ENCODE peak calls at places on chromosomes 13 and 19, in five cellular contexts. One of them, this sample, is unnamed.
A peak's percentile ranks its signal among the peaks of the same experiment; 100 is the strongest.

GRCh38 chr19:55247621-55248099 is 11.2 kb downstream of the PPP6R1 start:
- DNase-seq in keratinocyte: no peak
- DNase-seq in suprapubic skin: no peak
- DNase-seq in pancreas: no peak
- DNase-seq in tibial artery: no peak
- DNase-seq in this sample: peak; percentile 73

GRCh38 chr19:39362682-39363657 is 20.7 kb downstream of the SAMD4B start:
- DNase-seq in keratinocyte: no peak
- DNase-seq in suprapubic skin: no peak
- DNase-seq in pancreas: no peak
- DNase-seq in tibial artery: peak; percentile 58
- DNase-seq in this sample: no peak

GRCh38 chr19:5558101-5558621 is 9.6 kb downstream of the TINCR start:
- DNase-seq in keratinocyte: no peak
- DNase-seq in suprapubic skin: no peak
- DNase-seq in pancreas: no peak
- DNase-seq in tibial artery: no peak
- DNase-seq in this sample: no peak

GRCh38 chr13:51827254-51827653 is 17.7 kb downstream of the TMEM272 start:
- DNase-seq in keratinocyte: no peak
- DNase-seq in suprapubic skin: no peak
- DNase-seq in pancreas: no peak
- DNase-seq in tibial artery: no peak
- DNase-seq in this sample: no peak

GRCh38 chr13:26335158-26335557 is 81.2 kb downstream of the CDK8 start:
- DNase-seq in keratinocyte: no peak
- DNase-seq in suprapubic skin: no peak
- DNase-seq in pancreas: no peak
- DNase-seq in tibial artery: no peak
- DNase-seq in this sample: no peak

GRCh38 chr19:45632468-45633196 is 6.6 kb downstream of the EML2 start:
- DNase-seq in keratinocyte: peak; percentile 96
- DNase-seq in suprapubic skin: peak; percentile 84
- DNase-seq in pancreas: peak; percentile 80
- DNase-seq in tibial artery: peak; percentile 61
- DNase-seq in this sample: peak; percentile 97

GRCh38 chr13:24511019-24511823 is 1.4 kb downstream of the PARP4 start:
- DNase-seq in keratinocyte: peak; percentile 58
- DNase-seq in suprapubic skin: no peak
- DNase-seq in pancreas: no peak
- DNase-seq in tibial artery: no peak
- DNase-seq in this sample: peak; percentile 60

GRCh38 chr13:68727788-68728187 is 1379.8 kb upstream of the ATXN8OS start:
- DNase-seq in keratinocyte: no peak
- DNase-seq in suprapubic skin: no peak
- DNase-seq in pancreas: no peak
- DNase-seq in tibial artery: no peak
- DNase-seq in this sample: no peak

GRCh38 chr19:39971380-39971841 is 446 bp downstream of the PSMC4 start:
- DNase-seq in keratinocyte: no peak
- DNase-seq in suprapubic skin: no peak
- DNase-seq in pancreas: peak; percentile 60
- DNase-seq in tibial artery: no peak
- DNase-seq in this sample: no peak

GRCh38 chr13:110108348-110109139 is 198.4 kb downstream of the COL4A1 start:
- DNase-seq in keratinocyte: no peak
- DNase-seq in suprapubic skin: no peak
- DNase-seq in pancreas: peak; percentile 78
- DNase-seq in tibial artery: peak; percentile 80
- DNase-seq in this sample: no peak

GRCh38 chr19:41886761-41887710 is 4.1 kb downstream of the ARHGEF1 start:
- DNase-seq in keratinocyte: no peak
- DNase-seq in suprapubic skin: no peak
- DNase-seq in pancreas: no peak
- DNase-seq in tibial artery: no peak
- DNase-seq in this sample: no peak

GRCh38 chr19:39277598-39277997 is 9.4 kb downstream of the IFNL2 start:
- DNase-seq in keratinocyte: no peak
- DNase-seq in suprapubic skin: no peak
- DNase-seq in pancreas: no peak
- DNase-seq in tibial artery: no peak
- DNase-seq in this sample: no peak

GRCh38 chr19:35545001-35545854 is at the start of gene TMEM147:
- DNase-seq in keratinocyte: no peak
- DNase-seq in suprapubic skin: peak; percentile 91
- DNase-seq in pancreas: peak; percentile 98
- DNase-seq in tibial artery: peak; percentile 92
- DNase-seq in this sample: peak; percentile 93

GRCh38 chr13:104321756-104322155 is 1255.5 kb upstream of the SLC10A2 start:
- DNase-seq in keratinocyte: no peak
- DNase-seq in suprapubic skin: no peak
- DNase-seq in pancreas: no peak
- DNase-seq in tibial artery: no peak
- DNase-seq in this sample: no peak

GRCh38 chr13:94464771-94465170 is 14.7 kb downstream of the DCT start:
- DNase-seq in keratinocyte: no peak
- DNase-seq in suprapubic skin: no peak
- DNase-seq in pancreas: no peak
- DNase-seq in tibial artery: no peak
- DNase-seq in this sample: no peak

GRCh38 chr13:111568290-111568689 is 247.8 kb downstream of the TEX29 start:
- DNase-seq in keratinocyte: no peak
- DNase-seq in suprapubic skin: no peak
- DNase-seq in pancreas: no peak
- DNase-seq in tibial artery: no peak
- DNase-seq in this sample: no peak

GRCh38 chr19:14472202-14472961 is 2.8 kb downstream of the PTGER1 start:
- DNase-seq in keratinocyte: no peak
- DNase-seq in suprapubic skin: peak; percentile 83
- DNase-seq in pancreas: peak; percentile 93
- DNase-seq in tibial artery: peak; percentile 65
- DNase-seq in this sample: no peak

GRCh38 chr19:49631610-49632192 is 8.2 kb downstream of the RRAS start:
- DNase-seq in keratinocyte: no peak
- DNase-seq in suprapubic skin: no peak
- DNase-seq in pancreas: no peak
- DNase-seq in tibial artery: no peak
- DNase-seq in this sample: no peak

GRCh38 chr13:78317030-78317429 is 286.3 kb downstream of the POU4F1 start:
- DNase-seq in keratinocyte: no peak
- DNase-seq in suprapubic skin: no peak
- DNase-seq in pancreas: no peak
- DNase-seq in tibial artery: no peak
- DNase-seq in this sample: no peak

GRCh38 chr13:100646030-100646673 is 28.4 kb downstream of the TMTC4 start:
- DNase-seq in keratinocyte: no peak
- DNase-seq in suprapubic skin: no peak
- DNase-seq in pancreas: no peak
- DNase-seq in tibial artery: no peak
- DNase-seq in this sample: no peak

GRCh38 chr19:28103916-28104315 is 1109.0 kb downstream of the UQCRFS1 start:
- DNase-seq in keratinocyte: no peak
- DNase-seq in suprapubic skin: no peak
- DNase-seq in pancreas: no peak
- DNase-seq in tibial artery: no peak
- DNase-seq in this sample: no peak

GRCh38 chr13:76387561-76387960 is 498.6 kb downstream of the KCTD12 start:
- DNase-seq in keratinocyte: no peak
- DNase-seq in suprapubic skin: no peak
- DNase-seq in pancreas: no peak
- DNase-seq in tibial artery: no peak
- DNase-seq in this sample: no peak

GRCh38 chr19:866769-867300 is 7.4 kb downstream of the CFD start:
- DNase-seq in keratinocyte: no peak
- DNase-seq in suprapubic skin: no peak
- DNase-seq in pancreas: no peak
- DNase-seq in tibial artery: no peak
- DNase-seq in this sample: no peak

GRCh38 chr13:20410726-20411125 is 114.9 kb downstream of the CRYL1 start:
- DNase-seq in keratinocyte: no peak
- DNase-seq in suprapubic skin: no peak
- DNase-seq in pancreas: no peak
- DNase-seq in tibial artery: no peak
- DNase-seq in this sample: no peak

GRCh38 chr13:74306496-74306895 is 172.3 kb upstream of the KLF12 start:
- DNase-seq in keratinocyte: no peak
- DNase-seq in suprapubic skin: no peak
- DNase-seq in pancreas: no peak
- DNase-seq in tibial artery: no peak
- DNase-seq in this sample: no peak

GRCh38 chr13:42486711-42487198 is 87.2 kb upstream of the TNFSF11 start:
- DNase-seq in keratinocyte: no peak
- DNase-seq in suprapubic skin: no peak
- DNase-seq in pancreas: no peak
- DNase-seq in tibial artery: no peak
- DNase-seq in this sample: no peak

GRCh38 chr13:87669379-87669978 is 1.7 kb upstream of the SLITRK5 start:
- DNase-seq in keratinocyte: peak; percentile 5
- DNase-seq in suprapubic skin: no peak
- DNase-seq in pancreas: no peak
- DNase-seq in tibial artery: no peak
- DNase-seq in this sample: no peak

GRCh38 chr13:109131698-109132257 is 502.4 kb downstream of the MYO16 start:
- DNase-seq in keratinocyte: no peak
- DNase-seq in suprapubic skin: no peak
- DNase-seq in pancreas: no peak
- DNase-seq in tibial artery: no peak
- DNase-seq in this sample: no peak

GRCh38 chr13:76939215-76939614 is 9.1 kb upstream of the ACOD1 start:
- DNase-seq in keratinocyte: no peak
- DNase-seq in suprapubic skin: no peak
- DNase-seq in pancreas: no peak
- DNase-seq in tibial artery: no peak
- DNase-seq in this sample: no peak

GRCh38 chr19:46980756-46981155 is 38.9 kb upstream of the NPAS1 start:
- DNase-seq in keratinocyte: no peak
- DNase-seq in suprapubic skin: no peak
- DNase-seq in pancreas: no peak
- DNase-seq in tibial artery: no peak
- DNase-seq in this sample: no peak
- H3K4me1 ChIP-seq in keratinocyte: peaks cover 21% of the 10 kb centered on the region
- H3K4me1 ChIP-seq in suprapubic skin: peaks cover 79% of the 10 kb centered on the region
- H3K4me1 ChIP-seq in pancreas: peaks cover 37% of the 10 kb centered on the region
- H3K4me1 ChIP-seq in tibial artery: peaks cover 83% of the 10 kb centered on the region
- H3K4me1 ChIP-seq in this sample: peaks cover 14% of the 10 kb centered on the region

DNA sequence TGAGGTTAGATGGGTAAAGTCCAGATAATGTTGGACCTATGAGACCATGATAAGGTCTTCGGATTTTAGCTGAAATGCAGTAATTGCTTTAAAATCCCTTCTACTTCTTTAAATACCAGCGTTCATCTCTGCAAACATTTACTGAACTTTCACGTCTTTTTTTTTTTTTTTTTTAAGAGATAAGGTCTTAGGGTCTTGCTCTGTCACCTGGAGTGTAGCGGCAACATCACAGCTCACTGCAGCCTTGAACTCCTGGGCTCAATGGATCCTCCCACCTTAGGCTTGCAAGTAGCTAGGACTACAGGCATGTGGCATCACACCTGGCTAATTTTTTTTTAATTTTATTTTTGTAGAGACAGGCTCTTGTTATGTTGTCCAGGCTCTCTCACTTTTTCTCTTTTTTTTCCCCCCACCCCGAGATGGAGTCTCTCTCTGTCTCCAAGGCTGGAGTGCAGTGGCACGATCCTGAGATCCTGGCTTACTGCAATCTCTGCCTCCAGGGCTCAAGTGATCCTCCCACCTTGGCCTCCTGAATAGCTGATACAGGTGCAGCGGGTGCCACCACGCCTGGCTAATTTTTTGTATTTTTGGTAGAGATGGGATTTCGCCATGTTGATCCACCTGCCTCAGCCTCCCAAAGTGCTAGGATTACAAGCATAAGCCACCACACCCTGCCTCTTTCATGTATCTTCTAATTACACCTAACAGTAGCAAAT is 4.2 kb upstream of the WBP4 start:
- DNase-seq in keratinocyte: no peak
- DNase-seq in suprapubic skin: no peak
- DNase-seq in pancreas: no peak
- DNase-seq in tibial artery: no peak
- DNase-seq in this sample: no peak
- H3K27ac ChIP-seq in keratinocyte: no peak overlapping the region
- H3K27ac ChIP-seq in suprapubic skin: no peak overlapping the region
- H3K27ac ChIP-seq in pancreas: no peak overlapping the region
- H3K27ac ChIP-seq in tibial artery: peak overlapping the region; percentile 7
- H3K27ac ChIP-seq in this sample: no peak overlapping the region

DNA sequence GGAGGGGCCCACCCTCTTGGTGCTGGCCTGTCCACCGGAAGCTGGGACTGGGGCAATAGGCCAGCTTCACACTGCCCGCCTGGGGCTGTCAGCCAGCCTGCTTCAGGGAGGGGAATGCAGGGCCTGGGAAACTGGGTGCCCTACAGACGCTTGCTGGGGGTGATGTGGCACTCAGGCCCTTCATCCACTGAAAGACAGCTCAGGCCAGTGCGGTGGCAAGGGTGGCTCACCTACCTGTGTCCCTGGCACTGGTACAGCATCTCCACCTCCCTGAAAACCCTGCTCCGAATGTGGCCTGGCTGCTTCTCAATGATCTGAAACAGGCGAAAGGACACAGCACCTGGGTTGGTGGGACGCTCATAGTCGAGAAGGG is 7.8 kb downstream of the MKNK2 start:
- DNase-seq in keratinocyte: no peak
- DNase-seq in suprapubic skin: peak; percentile 71
- DNase-seq in pancreas: peak; percentile 66
- DNase-seq in tibial artery: no peak
- DNase-seq in this sample: no peak
- H3K4me1 ChIP-seq in keratinocyte: peaks cover 28% of the 10 kb centered on the region
- H3K4me1 ChIP-seq in suprapubic skin: peaks cover 84% of the 10 kb centered on the region
- H3K4me1 ChIP-seq in pancreas: peaks cover 72% of the 10 kb centered on the region
- H3K4me1 ChIP-seq in tibial artery: peaks cover 64% of the 10 kb centered on the region
- H3K4me1 ChIP-seq in this sample: peaks cover 38% of the 10 kb centered on the region

GRCh38 chr19:18776288-18776594 is 14.9 kb downstream of the COMP start:
- DNase-seq in keratinocyte: no peak
- DNase-seq in suprapubic skin: no peak
- DNase-seq in pancreas: no peak
- DNase-seq in tibial artery: no peak
- DNase-seq in this sample: no peak

GRCh38 chr19:18777156-18777724 is 13.9 kb downstream of the COMP start:
- DNase-seq in keratinocyte: no peak
- DNase-seq in suprapubic skin: no peak
- DNase-seq in pancreas: no peak
- DNase-seq in tibial artery: no peak
- DNase-seq in this sample: no peak

GRCh38 chr19:18774782-18775444 is 16.2 kb downstream of the COMP start:
- DNase-seq in keratinocyte: no peak
- DNase-seq in suprapubic skin: no peak
- DNase-seq in pancreas: no peak
- DNase-seq in tibial artery: no peak
- DNase-seq in this sample: no peak

GRCh38 chr19:18776736-18777135 is 14.4 kb downstream of the COMP start:
- DNase-seq in keratinocyte: no peak
- DNase-seq in suprapubic skin: no peak
- DNase-seq in pancreas: no peak
- DNase-seq in tibial artery: no peak
- DNase-seq in this sample: peak; percentile 64

GRCh38 chr19:18775586-18776287 is 15.4 kb downstream of the COMP start:
- DNase-seq in keratinocyte: no peak
- DNase-seq in suprapubic skin: no peak
- DNase-seq in pancreas: no peak
- DNase-seq in tibial artery: no peak
- DNase-seq in this sample: peak; percentile 60
- H3K27ac ChIP-seq in keratinocyte: no peak overlapping the region
- H3K27ac ChIP-seq in suprapubic skin: no peak overlapping the region
- H3K27ac ChIP-seq in pancreas: no peak overlapping the region
- H3K27ac ChIP-seq in tibial artery: no peak overlapping the region
- H3K27ac ChIP-seq in this sample: no peak overlapping the region

GRCh38 chr19:29672319-29672932 is 7.2 kb downstream of the PLEKHF1 start:
- DNase-seq in keratinocyte: no peak
- DNase-seq in suprapubic skin: no peak
- DNase-seq in pancreas: no peak
- DNase-seq in tibial artery: no peak
- DNase-seq in this sample: no peak
- H3K4me1 ChIP-seq in keratinocyte: peaks cover 30% of the 10 kb centered on the region
- H3K4me1 ChIP-seq in suprapubic skin: peaks cover 74% of the 10 kb centered on the region
- H3K4me1 ChIP-seq in pancreas: peaks cover 7% of the 10 kb centered on the region
- H3K4me1 ChIP-seq in tibial artery: peaks cover 28% of the 10 kb centered on the region
- H3K4me1 ChIP-seq in this sample: peaks cover 16% of the 10 kb centered on the region